ENCODE peak calls at places on chromosomes 6 and 20, in four cellular contexts. H is K562, O is IMR-90, S is A549. I is an unnamed sample.

GRCh38 chr6:3451498-3451897 is 5.4 kb downstream of the SLC22A23 start:
- DNase-seq in H (no peak), O (no peak), S (no peak), I (no peak)

GRCh38 chr6:158688860-158689259 is 39.0 kb downstream of the SYTL3 start:
- DNase-seq in H (no peak), O (peak; percentile 67), S (no peak), I (no peak)

GRCh38 chr20:33310327-33310899 is 27.4 kb downstream of the BPIFB1 start:
- DNase-seq in H (no peak), O (no peak), S (no peak), I (no peak)

GRCh38 chr6:109237082-109237985 is 142.0 kb downstream of the CEP57L1 start:
- DNase-seq in H (peak; percentile 76), O (no peak), S (no peak), I (no peak)

GRCh38 chr6:145749632-145750031 is 14.3 kb upstream of the EPM2A start:
- DNase-seq in H (peak; percentile 68), O (peak; percentile 85), S (no peak), I (no peak)

GRCh38 chr6:118959903-118960302 is 24.9 kb upstream of the MCM9 start:
- DNase-seq in H (no peak), O (no peak), S (no peak), I (no peak)

GRCh38 chr6:150697515-150697914 is 97.8 kb downstream of the PLEKHG1 start:
- DNase-seq in H (no peak), O (no peak), S (no peak), I (no peak)

GRCh38 chr6:43570876-43571441 is 4.9 kb downstream of the XPO5 start:
- DNase-seq in H (no peak), O (peak; percentile 47), S (no peak), I (no peak)

GRCh38 chr6:169190144-169190584 is 63.5 kb downstream of the THBS2 start:
- DNase-seq in H (no peak), O (peak; percentile 89), S (no peak), I (no peak)

DNA sequence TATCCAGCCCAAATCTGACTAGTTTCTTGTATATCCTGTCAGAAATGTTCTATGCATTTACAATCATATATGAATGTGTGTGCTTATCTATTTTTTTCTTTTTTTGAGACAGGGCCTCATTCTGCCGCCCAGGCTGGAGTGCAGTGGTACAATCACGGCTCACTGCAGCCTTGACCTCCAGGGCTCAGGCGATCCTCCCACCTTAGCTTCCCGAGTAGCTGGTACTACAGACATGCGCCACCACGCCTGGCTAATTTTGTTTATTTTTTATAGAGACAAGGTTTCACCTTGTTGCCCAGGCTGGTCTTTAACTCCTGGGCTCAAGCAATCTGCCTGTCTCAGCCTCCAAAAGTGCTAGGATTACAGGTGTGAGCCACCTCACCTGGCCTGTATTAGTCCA is 3.0 kb upstream of the RAB44 start:
- DNase-seq in H (no peak), O (no peak), S (no peak), I (no peak)
- TF ChIP-seq ELK1 in H (no peak), O (no peak), S (no peak), I (no peak)

GRCh38 chr20:34536798-34537394 is 20.7 kb downstream of the DYNLRB1 start:
- DNase-seq in H (peak; percentile 44), O (no peak), S (no peak), I (no peak)
- TF ChIP-seq ELK1 in H (no peak), O (no peak), S (no peak), I (no peak)

DNA sequence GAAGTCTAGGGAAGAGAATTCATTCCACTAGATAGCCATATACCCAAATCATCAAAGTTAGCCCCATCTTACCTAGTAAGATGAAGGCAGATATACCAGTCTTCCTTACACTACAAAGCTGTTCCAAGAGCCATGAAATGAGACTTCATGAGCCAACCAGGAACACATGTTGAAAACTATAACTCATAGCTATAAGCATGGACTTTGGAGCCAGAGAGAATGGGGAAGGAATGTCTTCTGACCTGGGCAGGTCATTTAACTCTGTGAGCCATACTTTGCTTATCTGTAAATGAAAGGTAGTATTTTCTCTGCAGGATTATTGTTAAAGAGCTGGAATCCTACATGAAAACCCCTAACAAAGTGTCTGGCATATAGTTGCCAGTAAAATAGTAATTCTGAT is 27.3 kb downstream of the ADGRF5 start:
- DNase-seq in H (no peak), O (no peak), S (no peak), I (no peak)
- TF ChIP-seq ELK1 in H (no peak), O (no peak), S (no peak), I (no peak)

DNA sequence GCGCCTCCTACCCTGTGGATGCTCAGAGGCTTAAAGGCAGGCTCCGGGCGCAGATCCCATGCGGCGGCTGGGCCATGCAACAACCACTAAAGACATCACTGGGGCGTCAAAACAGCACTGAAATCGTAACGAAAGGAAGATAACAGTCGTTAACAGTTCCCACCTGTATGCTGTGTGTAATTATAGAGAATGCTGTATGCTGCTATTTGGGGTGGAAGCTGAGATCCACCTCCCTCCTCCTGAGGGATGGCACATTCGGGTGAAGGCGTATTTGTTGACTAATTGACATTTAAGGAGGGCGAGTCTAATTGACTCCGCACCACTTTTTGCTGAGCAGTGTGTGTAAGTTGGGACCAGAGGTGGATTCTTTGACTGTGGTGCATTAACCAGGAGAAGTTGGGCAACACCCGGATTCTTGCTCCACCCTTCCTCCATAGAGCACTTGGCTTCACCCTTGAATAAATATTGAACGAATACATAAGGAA is 687 bp downstream of the SLC35A1 start:
- DNase-seq in H (peak; percentile 29), O (peak; percentile 44), S (peak; percentile 46), I (peak; percentile 12)
- TF ChIP-seq ELK1 in H (no peak), O (no peak), S (no peak), I (no peak)

GRCh38 chr6:45072014-45072413 is 256.1 kb upstream of the RUNX2 start:
- DNase-seq in H (no peak), O (no peak), S (no peak), I (no peak)
- TF ChIP-seq ELK1 in H (no peak), O (no peak), S (no peak), I (no peak)

GRCh38 chr6:143767433-143767832 is 75.7 kb upstream of the LTV1 start:
- DNase-seq in H (no peak), O (no peak), S (no peak), I (no peak)
- TF ChIP-seq ELK1 in H (no peak), O (no peak), S (no peak), I (no peak)

I was measured in GM12878.